ENCODE peak calls at places on chromosomes 13 and 19, in five cellular contexts. R is MM.1S, A is dorsolateral prefrontal cortex, J is left ventricle myocardium inferior, S is heart left ventricle. O is an unnamed sample.

GRCh38 chr19:46378268-46378667 is 31.4 kb downstream of the PPP5C start:
- DNase-seq in R (no peak), A (no peak), J (no peak), S (no peak), O (no peak)

GRCh38 chr19:50050406-50051223 is 24.8 kb downstream of the ZNF473 start:
- DNase-seq in R (no peak), A (peak; percentile 81), J (peak; percentile 85), S (peak; percentile 81), O (peak; percentile 71)

GRCh38 chr19:44499559-44499958 is 763 bp downstream of the ZNF180 start:
- DNase-seq in R (no peak), A (no peak), J (no peak), S (no peak), O (no peak)

GRCh38 chr13:30763786-30764440 is 28.6 kb downstream of the ALOX5AP start:
- DNase-seq in R (no peak), A (no peak), J (no peak), S (no peak), O (no peak)

GRCh38 chr13:46016216-46016615 is 36.3 kb downstream of the ZC3H13 start:
- DNase-seq in R (no peak), A (no peak), J (no peak), S (no peak), O (no peak)

GRCh38 chr19:1168877-1169791 is 4.9 kb downstream of the SBNO2 start:
- DNase-seq in R (no peak), A (no peak), J (no peak), S (no peak), O (no peak)

GRCh38 chr19:50414850-50415660 is 3.7 kb upstream of the SPIB start:
- DNase-seq in R (peak; percentile 12), A (peak; percentile 80), J (peak; percentile 75), S (peak; percentile 75), O (peak; percentile 25)

GRCh38 chr13:59570204-59570603 is 593.5 kb downstream of the DIAPH3 start:
- DNase-seq in R (no peak), A (no peak), J (no peak), S (no peak), O (peak; percentile 11)

GRCh38 chr13:73300718-73301425 is 242.1 kb downstream of the KLF5 start:
- DNase-seq in R (no peak), A (no peak), J (no peak), S (no peak), O (no peak)

GRCh38 chr19:2424686-2425621 is 2.4 kb downstream of the TIMM13 start:
- DNase-seq in R (no peak), A (peak; percentile 73), J (peak; percentile 43), S (no peak), O (no peak)

GRCh38 chr19:49637865-49638350 is 2.0 kb downstream of the RRAS start:
- DNase-seq in R (no peak), A (no peak), J (peak; percentile 92), S (peak; percentile 93), O (no peak)

GRCh38 chr19:41739361-41739760 is 16.0 kb upstream of the CEACAM6 start:
- DNase-seq in R (no peak), A (no peak), J (no peak), S (no peak), O (no peak)

GRCh38 chr19:1401138-1401888 is at the start of gene GAMT:
- DNase-seq in R (peak; percentile 74), A (peak; percentile 78), J (peak; percentile 55), S (peak; percentile 58), O (no peak)

GRCh38 chr19:4327252-4327876 is 11.3 kb downstream of the STAP2 start:
- DNase-seq in R (peak; percentile 13), A (peak; percentile 81), J (peak; percentile 75), S (peak; percentile 48), O (no peak)

GRCh38 chr19:13839193-13839937 is 37.6 kb upstream of the NANOS3 start:
- DNase-seq in R (peak; percentile 79), A (no peak), J (peak; percentile 95), S (peak; percentile 90), O (no peak)

GRCh38 chr19:1446713-1447564 is 3.0 kb upstream of the APC2 start:
- DNase-seq in R (no peak), A (no peak), J (no peak), S (peak; percentile 25), O (no peak)

GRCh38 chr19:1315470-1316166 is 29.9 kb downstream of the EFNA2 start:
- DNase-seq in R (peak; percentile 34), A (peak; percentile 83), J (peak; percentile 53), S (peak; percentile 41), O (no peak)

GRCh38 chr13:114261328-114261965 is 20.0 kb upstream of the UPF3A start:
- DNase-seq in R (no peak), A (no peak), J (no peak), S (no peak), O (no peak)

GRCh38 chr13:114264886-114265611 is 16.4 kb upstream of the UPF3A start:
- DNase-seq in R (no peak), A (no peak), J (no peak), S (no peak), O (no peak)

GRCh38 chr13:114260818-114261217 is 20.6 kb upstream of the UPF3A start:
- DNase-seq in R (no peak), A (no peak), J (no peak), S (no peak), O (no peak)

GRCh38 chr13:114266241-114266640 is 15.2 kb upstream of the UPF3A start:
- DNase-seq in R (peak; percentile 55), A (no peak), J (no peak), S (no peak), O (no peak)

GRCh38 chr13:114263590-114263989 is 17.8 kb upstream of the UPF3A start:
- DNase-seq in R (peak; percentile 91), A (no peak), J (no peak), S (no peak), O (peak; percentile 91)
- H3K4me3 ChIP-seq in R (no peak overlapping the region), A (no peak overlapping the region), J (no peak overlapping the region), S (no peak overlapping the region), O (no peak overlapping the region)

GRCh38 chr19:6803036-6803404 is 30.5 kb downstream of the VAV1 start:
- DNase-seq in R (peak; percentile 53), A (no peak), J (no peak), S (no peak), O (no peak)

GRCh38 chr19:6800991-6801396 is 28.5 kb downstream of the VAV1 start:
- DNase-seq in R (peak; percentile 53), A (no peak), J (no peak), S (no peak), O (peak; percentile 26)

GRCh38 chr19:6801397-6802086 is 29.0 kb downstream of the VAV1 start:
- DNase-seq in R (peak; percentile 94), A (peak; percentile 46), J (peak; percentile 69), S (peak; percentile 78), O (peak; percentile 98)

GRCh38 chr19:6806488-6806887 is 34.0 kb downstream of the VAV1 start:
- DNase-seq in R (no peak), A (no peak), J (no peak), S (no peak), O (peak; percentile 29)

GRCh38 chr19:6802336-6803035 is 30.0 kb downstream of the VAV1 start:
- DNase-seq in R (peak; percentile 94), A (no peak), J (peak; percentile 30), S (peak; percentile 37), O (peak; percentile 82)
- H3K4me3 ChIP-seq in R (peak overlapping the region; percentile 46), A (no peak overlapping the region), J (no peak overlapping the region), S (no peak overlapping the region), O (peak overlapping the region; percentile 56)

GRCh38 chr19:16824658-16825311 is 4.4 kb upstream of the SIN3B start:
- DNase-seq in R (no peak), A (no peak), J (no peak), S (no peak), O (no peak)

GRCh38 chr19:16822648-16823047 is 6.5 kb upstream of the SIN3B start:
- DNase-seq in R (no peak), A (no peak), J (no peak), S (no peak), O (no peak)

GRCh38 chr19:16829822-16830289 is 658 bp downstream of the SIN3B start:
- DNase-seq in R (peak; percentile 19), A (no peak), J (no peak), S (no peak), O (no peak)

GRCh38 chr19:16828990-16829821 is at the start of gene SIN3B:
- DNase-seq in R (peak; percentile 92), A (peak; percentile 93), J (peak; percentile 83), S (peak; percentile 86), O (peak; percentile 84)

GRCh38 chr19:16825312-16826168 is 3.7 kb upstream of the SIN3B start:
- DNase-seq in R (no peak), A (peak; percentile 60), J (peak; percentile 58), S (peak; percentile 60), O (no peak)
- H3K4me3 ChIP-seq in R (no peak overlapping the region), A (peak overlapping the region; percentile 50), J (peak overlapping the region; percentile 58), S (peak overlapping the region; percentile 19), O (no peak overlapping the region)

GRCh38 chr13:109785141-109785891 is 1.1 kb downstream of the IRS2 start:
- DNase-seq in R (no peak), A (peak; percentile 65), J (peak; percentile 55), S (peak; percentile 50), O (no peak)

GRCh38 chr13:109785892-109786450 is 412 bp downstream of the IRS2 start:
- DNase-seq in R (peak; percentile 16), A (no peak), J (no peak), S (no peak), O (no peak)

GRCh38 chr13:109783447-109783814 is 3.0 kb downstream of the IRS2 start:
- DNase-seq in R (no peak), A (no peak), J (no peak), S (no peak), O (no peak)

GRCh38 chr13:109783815-109784589 is 2.4 kb downstream of the IRS2 start:
- DNase-seq in R (no peak), A (no peak), J (no peak), S (no peak), O (no peak)

DNA sequence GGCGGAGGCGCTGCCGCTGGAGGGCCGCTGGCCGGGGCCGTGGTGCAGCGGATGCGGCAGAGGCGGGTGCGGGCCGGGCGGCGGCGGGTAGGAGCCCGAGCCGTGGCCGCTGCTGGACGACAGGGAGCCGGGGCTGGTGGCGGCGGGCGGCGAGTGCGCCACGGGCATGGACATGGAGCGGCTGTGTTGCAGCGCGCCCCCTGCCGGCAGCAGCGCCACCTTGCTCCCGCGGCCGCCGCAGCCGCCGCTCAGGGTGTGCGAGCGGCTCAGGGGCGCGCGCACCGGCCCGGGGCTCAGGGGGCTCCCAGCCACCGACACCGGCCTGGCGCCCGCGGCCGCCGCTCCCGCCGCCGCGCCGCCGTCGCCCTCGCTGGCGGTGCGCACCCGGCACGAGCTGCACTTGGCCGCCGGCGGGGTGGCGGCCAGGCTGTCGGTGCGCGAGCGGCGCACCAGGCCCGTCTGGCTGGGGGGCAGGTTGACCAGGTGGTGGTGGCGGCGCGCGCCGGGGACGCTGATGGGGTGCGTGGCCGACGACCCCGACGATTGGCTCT is 1.7 kb downstream of the IRS2 start:
- DNase-seq in R (no peak), A (peak; percentile 89), J (peak; percentile 84), S (peak; percentile 83), O (no peak)
- H3K4me3 ChIP-seq in R (no peak overlapping the region), A (peak overlapping the region; percentile 78), J (peak overlapping the region; percentile 78), S (peak overlapping the region; percentile 94), O (no peak overlapping the region)

DNA sequence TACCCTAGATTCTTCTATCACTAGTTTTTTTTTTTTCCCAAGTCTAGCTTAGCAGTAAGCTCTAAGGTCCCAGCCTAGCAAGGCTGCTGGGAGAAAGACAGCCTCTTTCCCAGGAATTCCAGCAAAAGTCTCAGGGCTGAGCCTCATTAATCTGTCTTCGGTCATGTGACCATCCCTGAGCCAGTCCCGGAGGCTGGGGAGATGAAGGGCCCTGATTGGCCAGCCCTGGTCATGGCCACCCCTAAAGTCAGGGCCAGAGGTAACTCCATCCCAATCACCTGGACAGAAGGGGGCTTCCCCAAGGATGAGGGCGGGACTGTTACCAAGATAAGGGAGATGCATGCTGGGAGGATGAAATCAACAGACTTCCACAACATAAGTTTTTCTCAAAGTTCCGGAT is 43.3 kb downstream of the CCNE1 start:
- DNase-seq in R (no peak), A (no peak), J (no peak), S (no peak), O (no peak)
- H3K4me3 ChIP-seq in R (no peak overlapping the region), A (no peak overlapping the region), J (no peak overlapping the region), S (no peak overlapping the region), O (no peak overlapping the region)

O was measured in Jurkat, Clone E6-1.